ENCODE peak calls at places on chromosomes 5 and 9, in six cellular contexts. One of them, this sample, is unnamed.
A peak's percentile ranks its signal among the peaks of the same experiment; 100 is the strongest.

GRCh38 chr9:134058716-134059115 is 9.1 kb downstream of the BRD3 start:
- DNase-seq in left ventricle myocardium inferior: no peak
- DNase-seq in esophagus squamous epithelium: no peak
- DNase-seq in SJSA1: no peak
- DNase-seq in psoas muscle: peak; percentile 55
- DNase-seq in Panc1: no peak
- DNase-seq in this sample: peak; percentile 3

GRCh38 chr9:127549218-127549617 is 62.9 kb upstream of the STXBP1 start:
- DNase-seq in left ventricle myocardium inferior: no peak
- DNase-seq in esophagus squamous epithelium: no peak
- DNase-seq in SJSA1: no peak
- DNase-seq in psoas muscle: no peak
- DNase-seq in Panc1: no peak
- DNase-seq in this sample: no peak

GRCh38 chr5:68007446-68007845 is 208.1 kb upstream of the PIK3R1 start:
- DNase-seq in left ventricle myocardium inferior: peak; percentile 65
- DNase-seq in esophagus squamous epithelium: no peak
- DNase-seq in SJSA1: no peak
- DNase-seq in psoas muscle: no peak
- DNase-seq in Panc1: no peak
- DNase-seq in this sample: no peak

GRCh38 chr9:101592788-101593187 is 2.0 kb downstream of the PPP3R2 start:
- DNase-seq in left ventricle myocardium inferior: no peak
- DNase-seq in esophagus squamous epithelium: no peak
- DNase-seq in SJSA1: no peak
- DNase-seq in psoas muscle: no peak
- DNase-seq in Panc1: no peak
- DNase-seq in this sample: no peak

GRCh38 chr9:129071526-129072131 is 9.3 kb upstream of the DOLPP1 start:
- DNase-seq in left ventricle myocardium inferior: no peak
- DNase-seq in esophagus squamous epithelium: no peak
- DNase-seq in SJSA1: no peak
- DNase-seq in psoas muscle: no peak
- DNase-seq in Panc1: no peak
- DNase-seq in this sample: no peak

GRCh38 chr5:78971998-78972397 is 13.1 kb downstream of the ARSB start:
- DNase-seq in left ventricle myocardium inferior: no peak
- DNase-seq in esophagus squamous epithelium: no peak
- DNase-seq in SJSA1: no peak
- DNase-seq in psoas muscle: no peak
- DNase-seq in Panc1: no peak
- DNase-seq in this sample: no peak

GRCh38 chr9:82781965-82782392 is 281.0 kb downstream of the RASEF start:
- DNase-seq in left ventricle myocardium inferior: no peak
- DNase-seq in esophagus squamous epithelium: no peak
- DNase-seq in SJSA1: no peak
- DNase-seq in psoas muscle: no peak
- DNase-seq in Panc1: no peak
- DNase-seq in this sample: no peak

GRCh38 chr9:27165067-27165466 is 56.0 kb downstream of the TEK start:
- DNase-seq in left ventricle myocardium inferior: no peak
- DNase-seq in esophagus squamous epithelium: no peak
- DNase-seq in SJSA1: peak; percentile 53
- DNase-seq in psoas muscle: no peak
- DNase-seq in Panc1: no peak
- DNase-seq in this sample: no peak

GRCh38 chr9:10876333-10876732 is 263.5 kb upstream of the PTPRD start:
- DNase-seq in left ventricle myocardium inferior: no peak
- DNase-seq in esophagus squamous epithelium: no peak
- DNase-seq in SJSA1: no peak
- DNase-seq in psoas muscle: no peak
- DNase-seq in Panc1: no peak
- DNase-seq in this sample: no peak

GRCh38 chr5:4802044-4802443 is 338.1 kb upstream of the ADAMTS16 start:
- DNase-seq in left ventricle myocardium inferior: no peak
- DNase-seq in esophagus squamous epithelium: no peak
- DNase-seq in SJSA1: peak; percentile 15
- DNase-seq in psoas muscle: no peak
- DNase-seq in Panc1: no peak
- DNase-seq in this sample: no peak

GRCh38 chr9:11038366-11038765 is 425.6 kb upstream of the PTPRD start:
- DNase-seq in left ventricle myocardium inferior: no peak
- DNase-seq in esophagus squamous epithelium: no peak
- DNase-seq in SJSA1: no peak
- DNase-seq in psoas muscle: no peak
- DNase-seq in Panc1: no peak
- DNase-seq in this sample: no peak

GRCh38 chr9:83007521-83008300 is 55.2 kb downstream of the RASEF start:
- DNase-seq in left ventricle myocardium inferior: no peak
- DNase-seq in esophagus squamous epithelium: no peak
- DNase-seq in SJSA1: no peak
- DNase-seq in psoas muscle: no peak
- DNase-seq in Panc1: no peak
- DNase-seq in this sample: no peak

GRCh38 chr9:16371306-16371705 is 499.2 kb downstream of the BNC2 start:
- DNase-seq in left ventricle myocardium inferior: no peak
- DNase-seq in esophagus squamous epithelium: no peak
- DNase-seq in SJSA1: no peak
- DNase-seq in psoas muscle: no peak
- DNase-seq in Panc1: no peak
- DNase-seq in this sample: no peak

GRCh38 chr5:134530375-134531077 is 5.1 kb downstream of the JADE2 start:
- DNase-seq in left ventricle myocardium inferior: peak; percentile 48
- DNase-seq in esophagus squamous epithelium: no peak
- DNase-seq in SJSA1: no peak
- DNase-seq in psoas muscle: no peak
- DNase-seq in Panc1: no peak
- DNase-seq in this sample: no peak

GRCh38 chr5:60349891-60350415 is 350.0 kb downstream of the DEPDC1B start:
- DNase-seq in left ventricle myocardium inferior: no peak
- DNase-seq in esophagus squamous epithelium: no peak
- DNase-seq in SJSA1: no peak
- DNase-seq in psoas muscle: no peak
- DNase-seq in Panc1: no peak
- DNase-seq in this sample: no peak

GRCh38 chr5:136396886-136397285 is 31.5 kb upstream of the TRPC7 start:
- DNase-seq in left ventricle myocardium inferior: no peak
- DNase-seq in esophagus squamous epithelium: no peak
- DNase-seq in SJSA1: no peak
- DNase-seq in psoas muscle: no peak
- DNase-seq in Panc1: no peak
- DNase-seq in this sample: no peak

GRCh38 chr5:113514263-113514590 is 733 bp downstream of the YTHDC2 start:
- DNase-seq in left ventricle myocardium inferior: no peak
- DNase-seq in esophagus squamous epithelium: no peak
- DNase-seq in SJSA1: peak; percentile 48
- DNase-seq in psoas muscle: no peak
- DNase-seq in Panc1: no peak
- DNase-seq in this sample: no peak

GRCh38 chr9:128554155-128554862 is 1.9 kb downstream of the SPTAN1 start:
- DNase-seq in left ventricle myocardium inferior: peak; percentile 52
- DNase-seq in esophagus squamous epithelium: no peak
- DNase-seq in SJSA1: peak; percentile 76
- DNase-seq in psoas muscle: peak; percentile 60
- DNase-seq in Panc1: no peak
- DNase-seq in this sample: no peak

GRCh38 chr5:73757421-73757820 is 131.4 kb downstream of the ARHGEF28 start:
- DNase-seq in left ventricle myocardium inferior: no peak
- DNase-seq in esophagus squamous epithelium: no peak
- DNase-seq in SJSA1: no peak
- DNase-seq in psoas muscle: no peak
- DNase-seq in Panc1: no peak
- DNase-seq in this sample: no peak

GRCh38 chr9:135480071-135480941 is 724 bp downstream of the PPP1R26 start:
- DNase-seq in left ventricle myocardium inferior: peak; percentile 46
- DNase-seq in esophagus squamous epithelium: no peak
- DNase-seq in SJSA1: peak; percentile 25
- DNase-seq in psoas muscle: no peak
- DNase-seq in Panc1: no peak
- DNase-seq in this sample: no peak

GRCh38 chr9:124341455-124342170 is 73.6 kb downstream of the PSMB7 start:
- DNase-seq in left ventricle myocardium inferior: no peak
- DNase-seq in esophagus squamous epithelium: no peak
- DNase-seq in SJSA1: no peak
- DNase-seq in psoas muscle: peak; percentile 42
- DNase-seq in Panc1: no peak
- DNase-seq in this sample: no peak

GRCh38 chr5:89457411-89458329 is 574.7 kb upstream of the MEF2C start:
- DNase-seq in left ventricle myocardium inferior: peak; percentile 51
- DNase-seq in esophagus squamous epithelium: no peak
- DNase-seq in SJSA1: peak; percentile 46
- DNase-seq in psoas muscle: peak; percentile 80
- DNase-seq in Panc1: peak; percentile 50
- DNase-seq in this sample: no peak

GRCh38 chr5:149455889-149456409 is 76.9 kb upstream of the IL17B start:
- DNase-seq in left ventricle myocardium inferior: peak; percentile 62
- DNase-seq in esophagus squamous epithelium: no peak
- DNase-seq in SJSA1: no peak
- DNase-seq in psoas muscle: peak; percentile 94
- DNase-seq in Panc1: no peak
- DNase-seq in this sample: no peak

GRCh38 chr9:691825-692363 is 149.6 kb upstream of the DMRT1 start:
- DNase-seq in left ventricle myocardium inferior: no peak
- DNase-seq in esophagus squamous epithelium: no peak
- DNase-seq in SJSA1: no peak
- DNase-seq in psoas muscle: no peak
- DNase-seq in Panc1: no peak
- DNase-seq in this sample: no peak

GRCh38 chr5:88824892-88825781 is 57.8 kb downstream of the MEF2C start:
- DNase-seq in left ventricle myocardium inferior: no peak
- DNase-seq in esophagus squamous epithelium: no peak
- DNase-seq in SJSA1: peak; percentile 55
- DNase-seq in psoas muscle: no peak
- DNase-seq in Panc1: no peak
- DNase-seq in this sample: no peak

GRCh38 chr9:36007309-36007708 is 29.4 kb upstream of the RECK start:
- DNase-seq in left ventricle myocardium inferior: no peak
- DNase-seq in esophagus squamous epithelium: no peak
- DNase-seq in SJSA1: no peak
- DNase-seq in psoas muscle: no peak
- DNase-seq in Panc1: no peak
- DNase-seq in this sample: no peak

GRCh38 chr9:78023003-78023741 is 8.4 kb downstream of the GNAQ start:
- DNase-seq in left ventricle myocardium inferior: no peak
- DNase-seq in esophagus squamous epithelium: no peak
- DNase-seq in SJSA1: no peak
- DNase-seq in psoas muscle: no peak
- DNase-seq in Panc1: no peak
- DNase-seq in this sample: no peak

GRCh38 chr5:34474573-34475021 is 181.5 kb upstream of the RAI14 start:
- DNase-seq in left ventricle myocardium inferior: no peak
- DNase-seq in esophagus squamous epithelium: no peak
- DNase-seq in SJSA1: no peak
- DNase-seq in psoas muscle: no peak
- DNase-seq in Panc1: peak; percentile 58
- DNase-seq in this sample: no peak

GRCh38 chr9:89149726-89150125 is 28.9 kb downstream of the SHC3 start:
- DNase-seq in left ventricle myocardium inferior: no peak
- DNase-seq in esophagus squamous epithelium: no peak
- DNase-seq in SJSA1: peak; percentile 4
- DNase-seq in psoas muscle: no peak
- DNase-seq in Panc1: no peak
- DNase-seq in this sample: no peak

GRCh38 chr5:6656680-6657079 is 23.4 kb downstream of the SRD5A1 start:
- DNase-seq in left ventricle myocardium inferior: no peak
- DNase-seq in esophagus squamous epithelium: no peak
- DNase-seq in SJSA1: no peak
- DNase-seq in psoas muscle: no peak
- DNase-seq in Panc1: no peak
- DNase-seq in this sample: no peak

GRCh38 chr5:27494845-27495244 is 456.5 kb upstream of the CDH9 start:
- DNase-seq in left ventricle myocardium inferior: no peak
- DNase-seq in esophagus squamous epithelium: no peak
- DNase-seq in SJSA1: no peak
- DNase-seq in psoas muscle: no peak
- DNase-seq in Panc1: peak; percentile 22
- DNase-seq in this sample: no peak

GRCh38 chr5:89968870-89969472 is 440.6 kb downstream of the CETN3 start:
- DNase-seq in left ventricle myocardium inferior: no peak
- DNase-seq in esophagus squamous epithelium: no peak
- DNase-seq in SJSA1: no peak
- DNase-seq in psoas muscle: no peak
- DNase-seq in Panc1: no peak
- DNase-seq in this sample: no peak

GRCh38 chr5:146283344-146283761 is 55.3 kb upstream of the POU4F3 start:
- DNase-seq in left ventricle myocardium inferior: no peak
- DNase-seq in esophagus squamous epithelium: no peak
- DNase-seq in SJSA1: peak; percentile 89
- DNase-seq in psoas muscle: no peak
- DNase-seq in Panc1: peak; percentile 57
- DNase-seq in this sample: no peak

GRCh38 chr5:166086568-166086967 is 2204.9 kb upstream of the WWC1 start:
- DNase-seq in left ventricle myocardium inferior: no peak
- DNase-seq in esophagus squamous epithelium: no peak
- DNase-seq in SJSA1: no peak
- DNase-seq in psoas muscle: no peak
- DNase-seq in Panc1: no peak
- DNase-seq in this sample: no peak
- H3K9me3 ChIP-seq in left ventricle myocardium inferior: no peaks in the 10 kb centered on the region
- H3K9me3 ChIP-seq in esophagus squamous epithelium: peaks cover 4% of the 10 kb centered on the region
- H3K9me3 ChIP-seq in SJSA1: peaks cover 21% of the 10 kb centered on the region
- H3K9me3 ChIP-seq in psoas muscle: no peaks in the 10 kb centered on the region
- H3K9me3 ChIP-seq in Panc1: no peaks in the 10 kb centered on the region
- H3K9me3 ChIP-seq in this sample: no peaks in the 10 kb centered on the region

DNA sequence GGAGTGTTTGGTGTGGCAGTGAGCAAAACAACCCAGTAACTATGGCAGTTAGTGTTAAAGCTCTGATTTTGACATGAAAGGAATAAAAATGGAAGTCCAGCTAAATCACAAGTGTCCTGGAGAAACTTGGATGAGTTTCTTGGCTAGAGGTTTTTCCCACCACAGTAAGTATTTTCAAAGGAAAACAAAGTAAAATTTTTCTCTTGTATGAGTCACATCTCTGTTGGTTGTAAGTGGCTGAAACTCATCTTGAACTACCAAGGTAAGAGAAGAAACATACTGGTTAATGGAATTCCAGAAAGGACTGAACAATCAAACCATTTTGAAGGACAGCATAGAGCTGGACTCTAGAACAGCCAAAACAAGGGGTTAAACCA is 102.8 kb upstream of the CDKN2B start:
- DNase-seq in left ventricle myocardium inferior: no peak
- DNase-seq in esophagus squamous epithelium: no peak
- DNase-seq in SJSA1: peak; percentile 51
- DNase-seq in psoas muscle: no peak
- DNase-seq in Panc1: no peak
- DNase-seq in this sample: no peak
- H3K9me3 ChIP-seq in left ventricle myocardium inferior: no peaks in the 10 kb centered on the region
- H3K9me3 ChIP-seq in esophagus squamous epithelium: no peaks in the 10 kb centered on the region
- H3K9me3 ChIP-seq in SJSA1: no peaks in the 10 kb centered on the region
- H3K9me3 ChIP-seq in psoas muscle: no peaks in the 10 kb centered on the region
- H3K9me3 ChIP-seq in Panc1: no peaks in the 10 kb centered on the region
- H3K9me3 ChIP-seq in this sample: no peaks in the 10 kb centered on the region

GRCh38 chr5:158414780-158415179 is 555.8 kb upstream of the CLINT1 start:
- DNase-seq in left ventricle myocardium inferior: no peak
- DNase-seq in esophagus squamous epithelium: no peak
- DNase-seq in SJSA1: peak; percentile 95
- DNase-seq in psoas muscle: no peak
- DNase-seq in Panc1: no peak
- DNase-seq in this sample: no peak
- H3K9me3 ChIP-seq in left ventricle myocardium inferior: no peaks in the 10 kb centered on the region
- H3K9me3 ChIP-seq in esophagus squamous epithelium: no peaks in the 10 kb centered on the region
- H3K9me3 ChIP-seq in SJSA1: no peaks in the 10 kb centered on the region
- H3K9me3 ChIP-seq in psoas muscle: no peaks in the 10 kb centered on the region
- H3K9me3 ChIP-seq in Panc1: no peaks in the 10 kb centered on the region
- H3K9me3 ChIP-seq in this sample: no peaks in the 10 kb centered on the region

GRCh38 chr5:165448773-165449172 is 1943.4 kb downstream of the MAT2B start:
- DNase-seq in left ventricle myocardium inferior: no peak
- DNase-seq in esophagus squamous epithelium: no peak
- DNase-seq in SJSA1: no peak
- DNase-seq in psoas muscle: no peak
- DNase-seq in Panc1: no peak
- DNase-seq in this sample: no peak
- H3K9me3 ChIP-seq in left ventricle myocardium inferior: no peaks in the 10 kb centered on the region
- H3K9me3 ChIP-seq in esophagus squamous epithelium: no peaks in the 10 kb centered on the region
- H3K9me3 ChIP-seq in SJSA1: peaks cover 7% of the 10 kb centered on the region
- H3K9me3 ChIP-seq in psoas muscle: no peaks in the 10 kb centered on the region
- H3K9me3 ChIP-seq in Panc1: no peaks in the 10 kb centered on the region
- H3K9me3 ChIP-seq in this sample: no peaks in the 10 kb centered on the region

This sample was measured in T-helper 17 cell.